ENCODE peak calls at places on chromosomes 6 and 20, in eight cellular contexts. P is ovary, V is tibial nerve, X is upper lobe of left lung, R is stomach, Q is A549, U is H1, A is sigmoid colon. W is an unnamed sample.

GRCh38 chr6:166336847-166337246 is 5.5 kb downstream of the SFT2D1 start:
- DNase-seq in P (no peak), V (no peak), X (no peak), R (no peak), Q (no peak), U (no peak), A (no peak), W (no peak)

GRCh38 chr6:89948876-89949275 is 54.6 kb downstream of the GJA10 start:
- DNase-seq in P (no peak), V (no peak), X (no peak), R (no peak), Q (no peak), U (no peak), A (no peak), W (no peak)

GRCh38 chr6:73691512-73691911 is 4.5 kb upstream of the CD109 start:
- DNase-seq in P (no peak), V (no peak), X (no peak), R (no peak), Q (no peak), U (no peak), A (no peak), W (no peak)

GRCh38 chr6:41455410-41455809 is 90.8 kb upstream of the FOXP4 start:
- DNase-seq in P (no peak), V (no peak), X (no peak), R (no peak), Q (no peak), U (no peak), A (no peak), W (no peak)

GRCh38 chr20:49983123-49983847 is 505 bp downstream of the SNAI1 start:
- DNase-seq in P (no peak), V (no peak), X (no peak), R (no peak), Q (no peak), U (no peak), A (no peak), W (no peak)

GRCh38 chr20:30168025-30168799 is 1089.3 kb upstream of the DEFB115 start:
- DNase-seq in P (no peak), V (no peak), X (peak), R (no peak), Q (no peak), U (no peak), A (peak), W (no peak)

GRCh38 chr6:169420912-169421543 is 167.4 kb upstream of the THBS2 start:
- DNase-seq in P (no peak), V (no peak), X (no peak), R (peak), Q (no peak), U (no peak), A (no peak), W (no peak)

GRCh38 chr6:3987072-3987471 is 91.9 kb downstream of the FAM217A start:
- DNase-seq in P (no peak), V (no peak), X (no peak), R (no peak), Q (peak), U (no peak), A (no peak), W (no peak)

GRCh38 chr6:155418017-155418749 is 37.5 kb downstream of the NOX3 start:
- DNase-seq in P (peak), V (peak), X (no peak), R (no peak), Q (no peak), U (no peak), A (no peak), W (peak)

GRCh38 chr6:160917581-160917980 is 74.0 kb upstream of the MAP3K4 start:
- DNase-seq in P (no peak), V (no peak), X (no peak), R (no peak), Q (no peak), U (no peak), A (no peak), W (no peak)

GRCh38 chr6:35267897-35268296 is 8.4 kb downstream of the ZNF76 start:
- DNase-seq in P (no peak), V (no peak), X (no peak), R (no peak), Q (no peak), U (no peak), A (no peak), W (no peak)

GRCh38 chr20:46967647-46968046 is 73.0 kb downstream of the EYA2 start:
- DNase-seq in P (no peak), V (no peak), X (no peak), R (no peak), Q (no peak), U (no peak), A (no peak), W (no peak)

GRCh38 chr6:16324622-16325225 is 86.3 kb downstream of the GMPR start:
- DNase-seq in P (no peak), V (no peak), X (no peak), R (no peak), Q (no peak), U (no peak), A (no peak), W (no peak)

GRCh38 chr6:150254671-150255228 is 111.9 kb downstream of the PPP1R14C start:
- DNase-seq in P (no peak), V (no peak), X (no peak), R (no peak), Q (no peak), U (no peak), A (no peak), W (no peak)

GRCh38 chr6:53197553-53197952 is 48.9 kb upstream of the GCM1 start:
- DNase-seq in P (no peak), V (no peak), X (no peak), R (no peak), Q (no peak), U (no peak), A (no peak), W (no peak)

GRCh38 chr6:144223686-144224085 is 61.4 kb upstream of the UTRN start:
- DNase-seq in P (no peak), V (no peak), X (no peak), R (no peak), Q (no peak), U (no peak), A (no peak), W (no peak)

GRCh38 chr20:19758888-19759331 is 852 bp downstream of the RIN2 start:
- DNase-seq in P (peak), V (peak), X (peak), R (peak), Q (peak), U (peak), A (peak), W (no peak)

GRCh38 chr6:95354551-95354950 is 222.8 kb upstream of the MANEA start:
- DNase-seq in P (no peak), V (no peak), X (no peak), R (no peak), Q (no peak), U (no peak), A (no peak), W (no peak)

GRCh38 chr6:54419885-54420284 is 111.6 kb downstream of the TINAG start:
- DNase-seq in P (no peak), V (no peak), X (no peak), R (no peak), Q (peak), U (no peak), A (no peak), W (no peak)

GRCh38 chr6:73566954-73567591 is 46.2 kb upstream of the EEF1A1 start:
- DNase-seq in P (no peak), V (peak), X (no peak), R (peak), Q (peak), U (no peak), A (peak), W (no peak)

GRCh38 chr20:7693761-7694160 is 246.5 kb downstream of the HAO1 start:
- DNase-seq in P (no peak), V (no peak), X (no peak), R (no peak), Q (no peak), U (no peak), A (no peak), W (no peak)

GRCh38 chr20:7696311-7696710 is 243.9 kb downstream of the HAO1 start:
- DNase-seq in P (no peak), V (no peak), X (no peak), R (no peak), Q (no peak), U (no peak), A (no peak), W (no peak)

GRCh38 chr20:7692478-7692877 is 247.8 kb downstream of the HAO1 start:
- DNase-seq in P (no peak), V (no peak), X (no peak), R (no peak), Q (no peak), U (no peak), A (no peak), W (no peak)

GRCh38 chr20:7694940-7695567 is 245.2 kb downstream of the HAO1 start:
- DNase-seq in P (no peak), V (no peak), X (no peak), R (no peak), Q (no peak), U (no peak), A (no peak), W (no peak)

DNA sequence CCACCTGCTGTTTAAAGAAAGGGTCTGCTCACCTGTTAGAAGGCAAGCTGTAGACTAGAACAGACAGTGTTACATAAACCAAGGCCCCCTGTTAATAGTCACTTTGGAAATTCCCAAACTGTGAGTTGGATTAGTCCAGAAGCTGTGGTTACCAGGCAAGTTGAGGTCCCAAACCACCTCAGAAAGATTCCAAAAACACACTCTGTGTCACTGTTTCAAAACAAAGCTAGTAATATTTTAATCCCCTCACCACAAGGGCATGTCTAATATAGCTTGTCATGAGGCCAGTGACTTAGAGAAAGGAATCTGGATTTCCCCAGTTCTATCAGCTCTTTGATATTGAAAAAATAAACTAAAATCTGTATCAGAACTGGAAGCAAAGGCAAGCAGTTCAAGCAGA is 244.6 kb downstream of the HAO1 start:
- DNase-seq in P (no peak), V (no peak), X (no peak), R (no peak), Q (no peak), U (no peak), A (no peak), W (no peak)
- TF ChIP-seq EP300 in P (no peak), V (no peak), X (no peak), R (no peak), Q (no peak), U (no peak), A (no peak), W (no peak)

GRCh38 chr6:7555671-7556070 is 14.2 kb downstream of the DSP start:
- DNase-seq in P (no peak), V (no peak), X (no peak), R (no peak), Q (no peak), U (no peak), A (no peak), W (no peak)
- TF ChIP-seq EP300 in P (no peak), V (no peak), X (no peak), R (no peak), Q (no peak), U (no peak), A (no peak), W (no peak)

DNA sequence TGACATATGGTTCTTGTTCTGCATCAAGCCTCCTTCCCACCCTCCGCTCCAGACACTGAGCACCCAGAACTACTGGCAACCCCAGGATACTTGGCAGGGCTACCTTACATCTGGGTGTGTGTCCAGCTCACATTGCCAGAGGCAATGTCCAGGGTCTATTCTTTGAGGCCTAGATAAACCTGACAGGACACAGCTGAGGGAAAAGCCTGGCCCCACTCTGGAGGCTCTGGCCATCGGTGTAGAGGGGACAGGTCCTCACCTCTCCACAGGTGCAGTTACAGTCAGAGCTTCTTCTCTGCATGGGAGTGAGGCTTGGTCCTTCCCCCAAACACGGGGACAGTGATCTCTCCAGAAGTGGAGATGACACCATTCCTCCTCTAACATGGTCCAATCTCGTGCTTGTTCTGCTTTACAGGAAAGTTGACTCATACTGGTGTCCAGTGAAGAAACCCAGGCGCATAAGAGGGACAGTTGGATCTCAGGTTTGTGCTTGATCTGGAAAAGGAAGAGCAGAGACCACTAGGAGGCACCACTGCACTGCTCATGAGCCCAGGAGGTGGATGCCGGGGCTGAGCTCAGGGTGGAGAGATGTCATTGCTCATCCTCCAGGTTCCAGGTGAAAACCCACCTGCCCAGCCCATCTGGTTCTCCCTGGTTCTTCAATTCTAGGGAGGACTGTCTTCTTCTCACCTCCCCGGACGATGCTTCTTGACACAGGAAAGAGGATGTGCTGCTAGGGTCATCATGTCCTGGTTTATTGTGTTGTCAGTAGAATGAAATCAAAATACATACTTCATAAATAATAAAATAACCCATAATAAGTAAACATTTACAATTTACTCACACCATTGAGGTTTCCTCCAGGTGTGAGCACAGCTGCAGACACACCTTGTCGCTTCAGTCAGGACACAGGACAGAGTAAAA is 14.7 kb downstream of the HLA-F start:
- DNase-seq in P (no peak), V (peak), X (no peak), R (peak), Q (peak), U (peak), A (peak), W (no peak)
- TF ChIP-seq EP300 in P (no peak), V (no peak), X (no peak), R (no peak), Q (no peak), U (no peak), A (no peak), W (no peak)

GRCh38 chr6:148287979-148288378 is 54.7 kb upstream of the SASH1 start:
- DNase-seq in P (no peak), V (no peak), X (no peak), R (no peak), Q (no peak), U (no peak), A (no peak), W (no peak)
- TF ChIP-seq EP300 in P (no peak), V (no peak), X (no peak), R (no peak), Q (no peak), U (no peak), A (no peak), W (no peak)

GRCh38 chr6:24581084-24581669 is 64.8 kb downstream of the KIAA0319 start:
- DNase-seq in P (peak), V (peak), X (no peak), R (peak), Q (peak), U (peak), A (peak), W (no peak)
- TF ChIP-seq EP300 in P (no peak), V (no peak), X (no peak), R (no peak), Q (no peak), U (no peak), A (no peak), W (no peak)

GRCh38 chr20:887137-887536 is 29.0 kb downstream of the ANGPT4 start:
- DNase-seq in P (no peak), V (no peak), X (no peak), R (no peak), Q (no peak), U (no peak), A (no peak), W (no peak)

GRCh38 chr20:881051-881820 is 34.9 kb downstream of the ANGPT4 start:
- DNase-seq in P (no peak), V (no peak), X (no peak), R (no peak), Q (peak), U (no peak), A (no peak), W (peak)

GRCh38 chr20:889110-889509 is 27.0 kb downstream of the ANGPT4 start:
- DNase-seq in P (no peak), V (no peak), X (no peak), R (no peak), Q (no peak), U (no peak), A (no peak), W (no peak)

GRCh38 chr20:888057-888456 is 28.1 kb downstream of the ANGPT4 start:
- DNase-seq in P (no peak), V (no peak), X (no peak), R (no peak), Q (no peak), U (no peak), A (no peak), W (no peak)

DNA sequence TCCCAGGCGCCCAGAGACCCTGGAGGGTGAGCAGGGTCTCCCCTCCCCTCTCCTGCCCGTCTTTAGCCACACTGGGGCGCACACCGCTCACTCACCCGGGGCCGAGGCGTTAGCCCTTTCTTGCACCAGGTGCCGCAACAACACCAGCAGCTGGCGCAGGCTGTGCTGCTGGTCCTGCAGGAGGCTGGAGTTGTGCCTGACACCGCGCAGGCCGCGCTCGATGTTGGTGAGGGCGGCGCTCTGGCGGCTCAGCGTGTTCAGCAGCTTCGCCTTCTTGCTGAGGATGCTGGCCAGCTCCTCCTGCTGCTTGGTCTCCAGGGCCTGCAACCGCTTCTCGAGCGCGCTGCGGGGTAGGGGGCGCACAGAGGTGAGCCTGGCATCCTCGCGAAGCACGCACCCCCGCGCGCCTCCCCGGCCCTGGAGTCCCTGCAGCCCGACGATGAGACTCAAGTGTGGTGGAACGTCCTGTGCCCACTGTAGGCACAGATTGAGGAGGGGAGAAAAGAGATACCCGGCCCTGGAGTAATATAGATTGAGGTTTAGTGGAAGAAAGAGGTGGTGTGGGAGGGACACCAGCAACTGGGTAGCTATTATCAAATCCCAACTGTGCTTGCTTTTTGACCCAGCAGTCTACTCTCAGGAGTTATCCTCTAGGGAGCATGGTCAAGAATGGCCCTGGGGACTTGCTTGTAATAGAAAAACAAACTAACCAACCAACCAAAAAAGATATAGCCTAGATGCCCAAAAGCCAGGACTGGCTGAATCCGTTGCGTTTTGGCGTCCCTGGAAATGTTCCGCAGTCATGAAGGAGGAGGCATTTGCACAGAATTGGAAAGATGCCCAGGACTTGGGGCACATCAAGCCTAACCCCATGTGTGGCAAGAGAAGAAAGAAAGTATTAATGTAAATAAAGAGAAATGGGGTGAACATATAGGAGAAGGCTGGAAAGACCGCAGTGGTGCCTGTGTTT is 30.9 kb downstream of the ANGPT4 start:
- DNase-seq in P (peak), V (peak), X (peak), R (no peak), Q (no peak), U (peak), A (no peak), W (no peak)
- TF ChIP-seq EP300 in P (no peak), V (no peak), X (no peak), R (no peak), Q (no peak), U (no peak), A (no peak), W (no peak)

W was measured in GM12878.